ENCODE peak calls at places on chromosomes 11 and 22, in four cellular contexts. W, P, M and G are unnamed samples.

GRCh38 chr11:118398797-118399564 is 2.4 kb upstream of the ATP5MG start:
- DNase-seq in P (no peak), M (no peak), W (no peak), G (no peak)

GRCh38 chr22:47389201-47389600 is 626.8 kb downstream of the TBC1D22A start:
- DNase-seq in M (no peak), W (no peak), P (no peak), G (no peak)

GRCh38 chr11:73818838-73819237 is 31.2 kb downstream of the MRPL48 start:
- DNase-seq in M (no peak), W (peak; percentile 26), P (peak; percentile 49), G (no peak)

GRCh38 chr11:68038718-68039525 is at the start of gene TCIRG1:
- DNase-seq in W (peak; percentile 90), P (peak; percentile 80), M (no peak), G (no peak)

GRCh38 chr11:36372101-36372767 is 76.1 kb downstream of the PRR5L start:
- DNase-seq in M (no peak), P (no peak), W (peak; percentile 74), G (no peak)

GRCh38 chr11:94142308-94143277 is 14.0 kb downstream of the PANX1 start:
- DNase-seq in P (no peak), M (no peak), W (no peak), G (no peak)

GRCh38 chr11:61969391-61969758 is 1.9 kb upstream of the FTH1 start:
- DNase-seq in M (no peak), W (no peak), P (no peak), G (no peak)

GRCh38 chr11:70755410-70756158 is 357.3 kb downstream of the CTTN start:
- DNase-seq in W (peak; percentile 48), M (peak; percentile 77), P (peak; percentile 63), G (no peak)

GRCh38 chr11:117903505-117904382 is 25.5 kb downstream of the TMPRSS13 start:
- DNase-seq in W (no peak), M (no peak), P (no peak), G (no peak)

GRCh38 chr11:47105974-47106373 is 70.7 kb downstream of the ARFGAP2 start:
- DNase-seq in M (no peak), P (no peak), W (no peak), G (no peak)

GRCh38 chr11:124080319-124081001 is 34.8 kb upstream of the VWA5A start:
- DNase-seq in P (peak; percentile 4), M (no peak), W (no peak), G (peak; percentile 48)

GRCh38 chr11:69352715-69353325 is 58.9 kb downstream of the MYEOV start:
- DNase-seq in M (peak; percentile 33), P (peak; percentile 91), W (peak; percentile 95), G (peak; percentile 79)

GRCh38 chr11:129414144-129414876 is 38.7 kb downstream of the BARX2 start:
- DNase-seq in W (no peak), M (no peak), P (no peak), G (no peak)

GRCh38 chr22:33054276-33054675 is 3.9 kb downstream of the SYN3 start:
- DNase-seq in M (no peak), W (no peak), P (no peak), G (no peak)

GRCh38 chr22:49767355-49768062 is 60.2 kb downstream of the BRD1 start:
- DNase-seq in M (no peak), W (peak; percentile 55), P (peak; percentile 14), G (peak; percentile 4)

GRCh38 chr22:30435674-30436126 is 10.1 kb downstream of the MTFP1 start:
- DNase-seq in W (no peak), M (no peak), P (peak; percentile 13), G (no peak)

GRCh38 chr11:131649861-131650260 is 279.4 kb downstream of the NTM start:
- DNase-seq in M (no peak), P (no peak), W (no peak), G (no peak)

GRCh38 chr11:13117344-13117743 is 108.2 kb downstream of the RASSF10 start:
- DNase-seq in W (no peak), P (no peak), M (no peak), G (no peak)

GRCh38 chr11:68598816-68599653 is 85.3 kb upstream of the GAL start:
- DNase-seq in P (no peak), W (peak; percentile 36), M (no peak), G (no peak)

GRCh38 chr22:45608763-45609180 is 62.9 kb upstream of the ATXN10 start:
- DNase-seq in P (peak; percentile 96), W (peak; percentile 92), M (no peak), G (peak; percentile 88)